ENCODE peak calls at places on chromosome 12, in nine cellular contexts. W is GM12878; N is upper lobe of right lung; J is lower lobe of right lung; O is kidney; M is CD8-positive, alpha-beta T cell; E is stomach; T is heart right ventricle; F is psoas muscle. C is an unnamed sample.

GRCh38 chr12:68971404-68971803 is 38.4 kb upstream of the CPM start:
- DNase-seq in M (no peak), T (no peak), W (no peak), J (no peak), F (no peak), E (no peak), N (no peak), O (no peak), C (no peak)

GRCh38 chr12:64883264-64884163 is 59.1 kb downstream of the TBC1D30 start:
- DNase-seq in M (no peak), N (no peak), W (peak), E (no peak), T (no peak), J (no peak), F (no peak), O (no peak), C (no peak)

GRCh38 chr12:102300824-102301461 is 103.3 kb upstream of the PMCH start:
- DNase-seq in E (no peak), J (no peak), T (no peak), O (no peak), F (no peak), W (peak), N (no peak), M (no peak), C (no peak)

GRCh38 chr12:109744991-109745942 is 31.6 kb downstream of the FAM222A start:
- DNase-seq in J (peak), T (no peak), O (no peak), M (no peak), F (peak), N (peak), E (peak), W (no peak), C (no peak)

GRCh38 chr12:69698054-69698453 is 1.0 kb downstream of the BEST3 start:
- DNase-seq in O (no peak), T (no peak), W (no peak), J (no peak), M (no peak), E (no peak), N (no peak), F (no peak), C (no peak)

GRCh38 chr12:124094733-124095132 is 121.7 kb downstream of the ZNF664 start:
- DNase-seq in M (no peak), N (no peak), J (no peak), W (no peak), E (no peak), O (no peak), F (no peak), T (no peak), C (no peak)

GRCh38 chr12:42770261-42770660 is 180.7 kb upstream of the PRICKLE1 start:
- DNase-seq in E (no peak), N (no peak), W (no peak), O (no peak), F (no peak), T (no peak), M (no peak), J (no peak), C (no peak)

GRCh38 chr12:92075425-92075891 is 70.2 kb downstream of the BTG1 start:
- DNase-seq in N (no peak), W (no peak), E (no peak), O (no peak), T (no peak), M (no peak), J (no peak), F (no peak), C (no peak)

GRCh38 chr12:41907036-41907435 is 237.6 kb downstream of the GXYLT1 start:
- DNase-seq in J (no peak), E (no peak), T (no peak), F (no peak), N (no peak), O (no peak), W (no peak), M (no peak), C (no peak)

GRCh38 chr12:107027304-107028053 is 40.5 kb upstream of the MTERF2 start:
- DNase-seq in E (no peak), F (no peak), T (peak), W (no peak), J (no peak), N (no peak), M (no peak), O (no peak), C (peak)

GRCh38 chr12:109777544-109777943 is 55.7 kb downstream of the TRPV4 start:
- DNase-seq in E (no peak), W (peak), J (peak), O (peak), T (no peak), M (no peak), N (no peak), F (peak), C (peak)

GRCh38 chr12:70365648-70366518 is at the start of gene KCNMB4:
- DNase-seq in W (peak), M (peak), E (peak), T (peak), O (peak), N (peak), F (peak), J (peak), C (peak)

GRCh38 chr12:7143564-7143963 is 13.4 kb downstream of the CLSTN3 start:
- DNase-seq in T (no peak), M (no peak), O (no peak), J (no peak), F (no peak), E (no peak), N (no peak), W (no peak), C (no peak)

GRCh38 chr12:28066879-28067278 is 94.3 kb upstream of the PTHLH start:
- DNase-seq in N (no peak), J (no peak), F (no peak), E (no peak), T (no peak), M (no peak), O (no peak), W (no peak), C (no peak)

GRCh38 chr12:12889701-12890100 is 1.7 kb upstream of the GPRC5A start:
- DNase-seq in E (no peak), J (no peak), F (no peak), O (no peak), T (no peak), W (no peak), M (no peak), N (no peak), C (no peak)

GRCh38 chr12:93813972-93814821 is 137.0 kb downstream of the CRADD start:
- DNase-seq in M (no peak), W (no peak), F (peak), O (peak), J (peak), E (peak), N (peak), T (peak), C (no peak)
- H3K27ac ChIP-seq in M (no peak), W (no peak), F (peak), O (peak), J (peak), E (peak), N (peak), T (peak), C (no peak)

GRCh38 chr12:48001426-48002178 is 2.7 kb downstream of the COL2A1 start:
- DNase-seq in N (no peak), M (no peak), F (no peak), T (peak), E (peak), J (no peak), W (no peak), O (peak), C (no peak)
- H3K27ac ChIP-seq in N (no peak), M (no peak), F (no peak), T (no peak), E (peak), J (no peak), W (no peak), O (no peak), C (no peak)

GRCh38 chr12:20646239-20646827 is 48.8 kb upstream of the SLCO1C1 start:
- DNase-seq in W (no peak), O (no peak), M (no peak), F (no peak), J (no peak), N (no peak), T (no peak), E (no peak), C (no peak)

GRCh38 chr12:20641127-20641526 is 54.0 kb upstream of the SLCO1C1 start:
- DNase-seq in N (no peak), W (no peak), J (no peak), M (no peak), F (no peak), O (no peak), E (no peak), T (no peak), C (no peak)

GRCh38 chr12:20643822-20644221 is 51.3 kb upstream of the SLCO1C1 start:
- DNase-seq in M (no peak), O (no peak), E (no peak), W (no peak), T (no peak), F (no peak), N (no peak), J (no peak), C (no peak)
- H3K27ac ChIP-seq in M (no peak), O (no peak), E (no peak), W (no peak), T (no peak), F (no peak), N (no peak), J (no peak), C (no peak)

DNA sequence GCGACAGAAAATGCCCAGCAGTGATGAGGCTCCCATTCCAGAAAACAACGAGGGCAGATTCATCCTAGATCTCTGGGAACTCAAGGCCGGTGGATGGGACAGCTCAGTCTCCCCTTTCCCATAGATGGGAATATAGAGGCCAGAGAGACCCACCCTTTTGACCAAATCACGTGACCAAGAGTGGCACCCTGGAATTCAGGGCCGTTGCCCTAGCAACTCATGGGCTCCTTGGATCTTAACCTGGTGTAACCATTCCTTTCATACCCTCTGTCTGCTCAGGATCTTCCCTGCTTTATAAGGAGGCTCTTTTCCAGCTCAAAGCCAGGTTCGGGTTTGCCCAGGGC is 8.4 kb upstream of the LRTM2 start:
- DNase-seq in N (no peak), E (no peak), J (no peak), F (peak), W (no peak), M (no peak), O (peak), T (no peak), C (no peak)
- H3K27ac ChIP-seq in N (peak), E (no peak), J (peak), F (no peak), W (no peak), M (no peak), O (peak), T (peak), C (peak)